ENCODE peak calls at places on chromosomes 6 and 20, in four cellular contexts. X, A, H and U are unnamed samples.

GRCh38 chr6:74870403-74870802 is 335.4 kb downstream of the COL12A1 start:
- DNase-seq in X (no peak), H (peak), A (peak), U (no peak)

GRCh38 chr6:32432050-32432450 is 7.6 kb upstream of the HLA-DRA start:
- DNase-seq in H (peak), X (no peak), A (peak), U (peak)

GRCh38 chr6:157323924-157324276 is 581 bp upstream of the TMEM242 start:
- DNase-seq in H (peak), A (peak), X (no peak), U (peak)

GRCh38 chr6:89118931-89119330 is 1.1 kb upstream of the SRSF12 start:
- DNase-seq in X (no peak), A (no peak), H (no peak), U (no peak)

GRCh38 chr6:113690255-113690956 is 166.7 kb upstream of the MARCKS start:
- DNase-seq in X (peak), A (peak), H (peak), U (no peak)

GRCh38 chr6:142326539-142326938 is 24.7 kb downstream of the ADGRG6 start:
- DNase-seq in A (no peak), H (no peak), X (no peak), U (no peak)

GRCh38 chr6:149235130-149235561 is 82.4 kb upstream of the TAB2 start:
- DNase-seq in A (peak), H (peak), X (peak), U (peak)

GRCh38 chr6:137362878-137363804 is 131.1 kb downstream of the OLIG3 start:
- DNase-seq in A (peak), H (no peak), X (no peak), U (no peak)

GRCh38 chr20:33316958-33317357 is 33.9 kb downstream of the BPIFB1 start:
- DNase-seq in H (no peak), A (no peak), X (no peak), U (no peak)

GRCh38 chr20:33318096-33318429 is 35.0 kb downstream of the BPIFB1 start:
- DNase-seq in A (no peak), H (no peak), X (no peak), U (no peak)

GRCh38 chr20:33317424-33318095 is 34.5 kb downstream of the BPIFB1 start:
- DNase-seq in X (no peak), H (no peak), A (no peak), U (no peak)

GRCh38 chr20:33313686-33314314 is 30.8 kb downstream of the BPIFB1 start:
- DNase-seq in A (no peak), H (no peak), X (no peak), U (no peak)

GRCh38 chr20:33316343-33316742 is 33.3 kb downstream of the BPIFB1 start:
- DNase-seq in H (no peak), X (no peak), A (no peak), U (no peak)
- TF ChIP-seq POLR2AphosphoS2 in H (no peak), X (no peak), A (no peak), U (no peak)

GRCh38 chr6:45278367-45278766 is 49.8 kb upstream of the RUNX2 start:
- DNase-seq in A (no peak), H (no peak), X (no peak), U (no peak)
- TF ChIP-seq POLR2AphosphoS2 in A (no peak), H (no peak), X (no peak), U (no peak)

GRCh38 chr6:165222315-165223025 is 86.9 kb downstream of the C6orf118 start:
- DNase-seq in X (no peak), H (no peak), A (no peak), U (no peak)

GRCh38 chr6:165219629-165220028 is 89.8 kb downstream of the C6orf118 start:
- DNase-seq in X (no peak), H (no peak), A (no peak), U (no peak)

GRCh38 chr6:165220030-165220429 is 89.4 kb downstream of the C6orf118 start:
- DNase-seq in X (no peak), H (no peak), A (no peak), U (no peak)

GRCh38 chr6:165223736-165224135 is 85.7 kb downstream of the C6orf118 start:
- DNase-seq in H (no peak), A (no peak), X (no peak), U (no peak)

GRCh38 chr6:165218816-165219215 is 90.6 kb downstream of the C6orf118 start:
- DNase-seq in X (no peak), A (no peak), H (no peak), U (no peak)
- TF ChIP-seq POLR2AphosphoS2 in X (no peak), A (no peak), H (no peak), U (no peak)

GRCh38 chr6:14711056-14711703 is 534.7 kb upstream of the JARID2 start:
- DNase-seq in X (no peak), H (peak), A (peak), U (peak)

GRCh38 chr6:14713966-14714631 is 531.8 kb upstream of the JARID2 start:
- DNase-seq in H (no peak), X (no peak), A (no peak), U (no peak)

GRCh38 chr6:14713561-14713960 is 532.3 kb upstream of the JARID2 start:
- DNase-seq in H (no peak), A (no peak), X (no peak), U (no peak)

GRCh38 chr6:14711704-14712397 is 534.0 kb upstream of the JARID2 start:
- DNase-seq in A (no peak), H (no peak), X (no peak), U (no peak)

GRCh38 chr6:14713008-14713452 is 532.8 kb upstream of the JARID2 start:
- DNase-seq in X (no peak), H (peak), A (no peak), U (no peak)
- TF ChIP-seq POLR2AphosphoS2 in X (no peak), H (no peak), A (no peak), U (no peak)

DNA sequence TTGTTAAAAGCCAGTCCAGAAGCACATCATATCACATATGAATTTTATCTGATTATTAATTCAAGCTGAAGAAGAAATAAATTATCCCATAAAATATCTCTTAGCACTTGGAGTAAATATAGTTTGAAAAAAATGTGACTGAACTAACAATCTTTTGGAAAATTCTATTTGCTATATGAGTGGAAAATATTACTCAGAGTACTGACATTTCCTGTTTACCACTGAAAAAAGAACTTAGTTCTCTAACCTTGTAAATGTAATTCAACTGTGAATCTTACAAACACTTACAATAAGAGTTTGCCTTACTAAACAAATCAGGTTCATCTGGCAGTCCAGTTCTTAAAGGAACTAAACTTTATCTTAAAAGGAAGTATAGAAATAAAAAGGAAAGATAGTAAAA is 44.2 kb downstream of the MOXD1 start:
- DNase-seq in A (no peak), H (no peak), X (no peak), U (no peak)
- TF ChIP-seq POLR2AphosphoS2 in A (no peak), H (no peak), X (no peak), U (no peak)